ENCODE peak calls at places on chromosomes 16 and 17, in seven cellular contexts. One of them, this sample, is unnamed.

GRCh38 chr17:73642659-73643011 is 1.6 kb downstream of the SDK2 start:
- DNase-seq in mucosa of descending colon: no peak
- DNase-seq in IMR-90: no peak
- DNase-seq in activated CD4-positive, alpha-beta T cell treated with anti-CD3 and anti-CD28 coated beads for 24 hours: no peak
- DNase-seq in vagina: no peak
- DNase-seq in stimulated activated naive CD4-positive, alpha-beta T cell: no peak
- DNase-seq in left colon: no peak
- DNase-seq in this sample: no peak

GRCh38 chr17:14845562-14846335 is 419.4 kb downstream of the PMP22 start:
- DNase-seq in mucosa of descending colon: no peak
- DNase-seq in IMR-90: peak; percentile 18
- DNase-seq in activated CD4-positive, alpha-beta T cell treated with anti-CD3 and anti-CD28 coated beads for 24 hours: no peak
- DNase-seq in vagina: no peak
- DNase-seq in stimulated activated naive CD4-positive, alpha-beta T cell: no peak
- DNase-seq in left colon: no peak
- DNase-seq in this sample: no peak

GRCh38 chr17:3534881-3535252 is 22.7 kb downstream of the TRPV3 start:
- DNase-seq in mucosa of descending colon: peak; percentile 47
- DNase-seq in IMR-90: peak; percentile 10
- DNase-seq in activated CD4-positive, alpha-beta T cell treated with anti-CD3 and anti-CD28 coated beads for 24 hours: no peak
- DNase-seq in vagina: no peak
- DNase-seq in stimulated activated naive CD4-positive, alpha-beta T cell: no peak
- DNase-seq in left colon: peak; percentile 39
- DNase-seq in this sample: no peak

GRCh38 chr16:10949424-10949970 is 5.1 kb downstream of the CLEC16A start:
- DNase-seq in mucosa of descending colon: no peak
- DNase-seq in IMR-90: no peak
- DNase-seq in activated CD4-positive, alpha-beta T cell treated with anti-CD3 and anti-CD28 coated beads for 24 hours: no peak
- DNase-seq in vagina: no peak
- DNase-seq in stimulated activated naive CD4-positive, alpha-beta T cell: peak; percentile 26
- DNase-seq in left colon: no peak
- DNase-seq in this sample: no peak

GRCh38 chr17:73072254-73072962 is 20.1 kb downstream of the SLC39A11 start:
- DNase-seq in mucosa of descending colon: no peak
- DNase-seq in IMR-90: no peak
- DNase-seq in activated CD4-positive, alpha-beta T cell treated with anti-CD3 and anti-CD28 coated beads for 24 hours: no peak
- DNase-seq in vagina: no peak
- DNase-seq in stimulated activated naive CD4-positive, alpha-beta T cell: no peak
- DNase-seq in left colon: no peak
- DNase-seq in this sample: no peak

GRCh38 chr17:66982011-66982508 is 17.6 kb downstream of the CACNG4 start:
- DNase-seq in mucosa of descending colon: no peak
- DNase-seq in IMR-90: no peak
- DNase-seq in activated CD4-positive, alpha-beta T cell treated with anti-CD3 and anti-CD28 coated beads for 24 hours: no peak
- DNase-seq in vagina: no peak
- DNase-seq in stimulated activated naive CD4-positive, alpha-beta T cell: no peak
- DNase-seq in left colon: no peak
- DNase-seq in this sample: no peak

GRCh38 chr16:11327277-11328171 is 17.7 kb upstream of the RMI2 start:
- DNase-seq in mucosa of descending colon: no peak
- DNase-seq in IMR-90: no peak
- DNase-seq in activated CD4-positive, alpha-beta T cell treated with anti-CD3 and anti-CD28 coated beads for 24 hours: no peak
- DNase-seq in vagina: no peak
- DNase-seq in stimulated activated naive CD4-positive, alpha-beta T cell: no peak
- DNase-seq in left colon: no peak
- DNase-seq in this sample: no peak

GRCh38 chr16:67517661-67518423 is 10.8 kb upstream of the RIPOR1 start:
- DNase-seq in mucosa of descending colon: no peak
- DNase-seq in IMR-90: no peak
- DNase-seq in activated CD4-positive, alpha-beta T cell treated with anti-CD3 and anti-CD28 coated beads for 24 hours: no peak
- DNase-seq in vagina: no peak
- DNase-seq in stimulated activated naive CD4-positive, alpha-beta T cell: no peak
- DNase-seq in left colon: no peak
- DNase-seq in this sample: no peak

GRCh38 chr16:77306050-77306616 is 106.9 kb downstream of the SYCE1L start:
- DNase-seq in mucosa of descending colon: no peak
- DNase-seq in IMR-90: no peak
- DNase-seq in activated CD4-positive, alpha-beta T cell treated with anti-CD3 and anti-CD28 coated beads for 24 hours: no peak
- DNase-seq in vagina: no peak
- DNase-seq in stimulated activated naive CD4-positive, alpha-beta T cell: no peak
- DNase-seq in left colon: no peak
- DNase-seq in this sample: no peak

GRCh38 chr16:582614-583331 is 7.1 kb upstream of the RAB40C start:
- DNase-seq in mucosa of descending colon: no peak
- DNase-seq in IMR-90: no peak
- DNase-seq in activated CD4-positive, alpha-beta T cell treated with anti-CD3 and anti-CD28 coated beads for 24 hours: no peak
- DNase-seq in vagina: no peak
- DNase-seq in stimulated activated naive CD4-positive, alpha-beta T cell: no peak
- DNase-seq in left colon: no peak
- DNase-seq in this sample: no peak

GRCh38 chr17:9009737-9010136 is 11.6 kb upstream of the NTN1 start:
- DNase-seq in mucosa of descending colon: no peak
- DNase-seq in IMR-90: no peak
- DNase-seq in activated CD4-positive, alpha-beta T cell treated with anti-CD3 and anti-CD28 coated beads for 24 hours: no peak
- DNase-seq in vagina: no peak
- DNase-seq in stimulated activated naive CD4-positive, alpha-beta T cell: no peak
- DNase-seq in left colon: no peak
- DNase-seq in this sample: no peak

GRCh38 chr16:73732143-73732542 is 564.5 kb upstream of the PSMD7 start:
- DNase-seq in mucosa of descending colon: no peak
- DNase-seq in IMR-90: no peak
- DNase-seq in activated CD4-positive, alpha-beta T cell treated with anti-CD3 and anti-CD28 coated beads for 24 hours: no peak
- DNase-seq in vagina: no peak
- DNase-seq in stimulated activated naive CD4-positive, alpha-beta T cell: no peak
- DNase-seq in left colon: no peak
- DNase-seq in this sample: no peak

GRCh38 chr16:9102943-9103342 is 11.5 kb downstream of the HAPSTR1 start:
- DNase-seq in mucosa of descending colon: no peak
- DNase-seq in IMR-90: no peak
- DNase-seq in activated CD4-positive, alpha-beta T cell treated with anti-CD3 and anti-CD28 coated beads for 24 hours: no peak
- DNase-seq in vagina: no peak
- DNase-seq in stimulated activated naive CD4-positive, alpha-beta T cell: no peak
- DNase-seq in left colon: no peak
- DNase-seq in this sample: no peak

GRCh38 chr16:86495756-86496261 is 14.5 kb upstream of the FOXF1 start:
- DNase-seq in mucosa of descending colon: no peak
- DNase-seq in IMR-90: no peak
- DNase-seq in activated CD4-positive, alpha-beta T cell treated with anti-CD3 and anti-CD28 coated beads for 24 hours: no peak
- DNase-seq in vagina: no peak
- DNase-seq in stimulated activated naive CD4-positive, alpha-beta T cell: no peak
- DNase-seq in left colon: peak; percentile 21
- DNase-seq in this sample: no peak

GRCh38 chr17:64455993-64456885 is 7.3 kb downstream of the MILR1 start:
- DNase-seq in mucosa of descending colon: no peak
- DNase-seq in IMR-90: no peak
- DNase-seq in activated CD4-positive, alpha-beta T cell treated with anti-CD3 and anti-CD28 coated beads for 24 hours: no peak
- DNase-seq in vagina: no peak
- DNase-seq in stimulated activated naive CD4-positive, alpha-beta T cell: no peak
- DNase-seq in left colon: no peak
- DNase-seq in this sample: no peak

GRCh38 chr17:81060416-81060815 is 25.5 kb downstream of the BAIAP2 start:
- DNase-seq in mucosa of descending colon: no peak
- DNase-seq in IMR-90: no peak
- DNase-seq in activated CD4-positive, alpha-beta T cell treated with anti-CD3 and anti-CD28 coated beads for 24 hours: no peak
- DNase-seq in vagina: no peak
- DNase-seq in stimulated activated naive CD4-positive, alpha-beta T cell: no peak
- DNase-seq in left colon: no peak
- DNase-seq in this sample: no peak

GRCh38 chr16:85891033-85891775 is 7.8 kb upstream of the IRF8 start:
- DNase-seq in mucosa of descending colon: no peak
- DNase-seq in IMR-90: peak; percentile 19
- DNase-seq in activated CD4-positive, alpha-beta T cell treated with anti-CD3 and anti-CD28 coated beads for 24 hours: no peak
- DNase-seq in vagina: no peak
- DNase-seq in stimulated activated naive CD4-positive, alpha-beta T cell: no peak
- DNase-seq in left colon: peak; percentile 58
- DNase-seq in this sample: no peak

GRCh38 chr16:84993926-84994325 is 17.4 kb downstream of the ZDHHC7 start:
- DNase-seq in mucosa of descending colon: no peak
- DNase-seq in IMR-90: no peak
- DNase-seq in activated CD4-positive, alpha-beta T cell treated with anti-CD3 and anti-CD28 coated beads for 24 hours: no peak
- DNase-seq in vagina: no peak
- DNase-seq in stimulated activated naive CD4-positive, alpha-beta T cell: no peak
- DNase-seq in left colon: no peak
- DNase-seq in this sample: no peak

GRCh38 chr16:14005335-14005734 is 65.8 kb upstream of the MRTFB start:
- DNase-seq in mucosa of descending colon: no peak
- DNase-seq in IMR-90: no peak
- DNase-seq in activated CD4-positive, alpha-beta T cell treated with anti-CD3 and anti-CD28 coated beads for 24 hours: no peak
- DNase-seq in vagina: no peak
- DNase-seq in stimulated activated naive CD4-positive, alpha-beta T cell: no peak
- DNase-seq in left colon: no peak
- DNase-seq in this sample: no peak

GRCh38 chr16:54077412-54077821 is 209.2 kb downstream of the IRX3 start:
- DNase-seq in mucosa of descending colon: no peak
- DNase-seq in IMR-90: peak; percentile 81
- DNase-seq in activated CD4-positive, alpha-beta T cell treated with anti-CD3 and anti-CD28 coated beads for 24 hours: no peak
- DNase-seq in vagina: no peak
- DNase-seq in stimulated activated naive CD4-positive, alpha-beta T cell: no peak
- DNase-seq in left colon: no peak
- DNase-seq in this sample: no peak

GRCh38 chr17:37702605-37703004 is 42.3 kb downstream of the HNF1B start:
- DNase-seq in mucosa of descending colon: no peak
- DNase-seq in IMR-90: peak; percentile 91
- DNase-seq in activated CD4-positive, alpha-beta T cell treated with anti-CD3 and anti-CD28 coated beads for 24 hours: no peak
- DNase-seq in vagina: no peak
- DNase-seq in stimulated activated naive CD4-positive, alpha-beta T cell: no peak
- DNase-seq in left colon: no peak
- DNase-seq in this sample: no peak

GRCh38 chr16:4691666-4692412 is 1.5 kb upstream of the NUDT16L1 start:
- DNase-seq in mucosa of descending colon: peak; percentile 44
- DNase-seq in IMR-90: no peak
- DNase-seq in activated CD4-positive, alpha-beta T cell treated with anti-CD3 and anti-CD28 coated beads for 24 hours: no peak
- DNase-seq in vagina: no peak
- DNase-seq in stimulated activated naive CD4-positive, alpha-beta T cell: no peak
- DNase-seq in left colon: no peak
- DNase-seq in this sample: no peak

GRCh38 chr17:69561462-69561861 is 147.0 kb downstream of the MAP2K6 start:
- DNase-seq in mucosa of descending colon: no peak
- DNase-seq in IMR-90: no peak
- DNase-seq in activated CD4-positive, alpha-beta T cell treated with anti-CD3 and anti-CD28 coated beads for 24 hours: no peak
- DNase-seq in vagina: no peak
- DNase-seq in stimulated activated naive CD4-positive, alpha-beta T cell: no peak
- DNase-seq in left colon: no peak
- DNase-seq in this sample: no peak

GRCh38 chr17:40445769-40446468 is 2.7 kb downstream of the IGFBP4 start:
- DNase-seq in mucosa of descending colon: no peak
- DNase-seq in IMR-90: peak; percentile 27
- DNase-seq in activated CD4-positive, alpha-beta T cell treated with anti-CD3 and anti-CD28 coated beads for 24 hours: no peak
- DNase-seq in vagina: no peak
- DNase-seq in stimulated activated naive CD4-positive, alpha-beta T cell: no peak
- DNase-seq in left colon: no peak
- DNase-seq in this sample: no peak

GRCh38 chr16:79839851-79840321 is 239.3 kb upstream of the MAF start:
- DNase-seq in mucosa of descending colon: no peak
- DNase-seq in IMR-90: no peak
- DNase-seq in activated CD4-positive, alpha-beta T cell treated with anti-CD3 and anti-CD28 coated beads for 24 hours: no peak
- DNase-seq in vagina: no peak
- DNase-seq in stimulated activated naive CD4-positive, alpha-beta T cell: no peak
- DNase-seq in left colon: peak; percentile 31
- DNase-seq in this sample: no peak

GRCh38 chr16:80693553-80693952 is 110.8 kb downstream of the CDYL2 start:
- DNase-seq in mucosa of descending colon: no peak
- DNase-seq in IMR-90: peak; percentile 1
- DNase-seq in activated CD4-positive, alpha-beta T cell treated with anti-CD3 and anti-CD28 coated beads for 24 hours: no peak
- DNase-seq in vagina: no peak
- DNase-seq in stimulated activated naive CD4-positive, alpha-beta T cell: no peak
- DNase-seq in left colon: no peak
- DNase-seq in this sample: no peak

GRCh38 chr17:774320-774584 is 7.8 kb downstream of the GLOD4 start:
- DNase-seq in mucosa of descending colon: no peak
- DNase-seq in IMR-90: no peak
- DNase-seq in activated CD4-positive, alpha-beta T cell treated with anti-CD3 and anti-CD28 coated beads for 24 hours: no peak
- DNase-seq in vagina: no peak
- DNase-seq in stimulated activated naive CD4-positive, alpha-beta T cell: no peak
- DNase-seq in left colon: no peak
- DNase-seq in this sample: no peak

GRCh38 chr17:69669441-69670178 is 255.1 kb downstream of the MAP2K6 start:
- DNase-seq in mucosa of descending colon: no peak
- DNase-seq in IMR-90: peak; percentile 65
- DNase-seq in activated CD4-positive, alpha-beta T cell treated with anti-CD3 and anti-CD28 coated beads for 24 hours: no peak
- DNase-seq in vagina: no peak
- DNase-seq in stimulated activated naive CD4-positive, alpha-beta T cell: no peak
- DNase-seq in left colon: no peak
- DNase-seq in this sample: no peak

GRCh38 chr17:16972346-16972745 is 428 bp upstream of the TNFRSF13B start:
- DNase-seq in mucosa of descending colon: no peak
- DNase-seq in IMR-90: no peak
- DNase-seq in activated CD4-positive, alpha-beta T cell treated with anti-CD3 and anti-CD28 coated beads for 24 hours: no peak
- DNase-seq in vagina: no peak
- DNase-seq in stimulated activated naive CD4-positive, alpha-beta T cell: no peak
- DNase-seq in left colon: no peak
- DNase-seq in this sample: no peak

GRCh38 chr17:43003542-43004172 is 2.9 kb upstream of the IFI35 start:
- DNase-seq in mucosa of descending colon: no peak
- DNase-seq in IMR-90: peak; percentile 50
- DNase-seq in activated CD4-positive, alpha-beta T cell treated with anti-CD3 and anti-CD28 coated beads for 24 hours: no peak
- DNase-seq in vagina: no peak
- DNase-seq in stimulated activated naive CD4-positive, alpha-beta T cell: no peak
- DNase-seq in left colon: no peak
- DNase-seq in this sample: no peak

GRCh38 chr16:50213939-50214519 is 52.3 kb upstream of the ADCY7 start:
- DNase-seq in mucosa of descending colon: no peak
- DNase-seq in IMR-90: peak; percentile 62
- DNase-seq in activated CD4-positive, alpha-beta T cell treated with anti-CD3 and anti-CD28 coated beads for 24 hours: peak; percentile 27
- DNase-seq in vagina: no peak
- DNase-seq in stimulated activated naive CD4-positive, alpha-beta T cell: no peak
- DNase-seq in left colon: no peak
- DNase-seq in this sample: no peak

GRCh38 chr17:47736501-47737211 is 3.6 kb downstream of the TBX21 start:
- DNase-seq in mucosa of descending colon: no peak
- DNase-seq in IMR-90: no peak
- DNase-seq in activated CD4-positive, alpha-beta T cell treated with anti-CD3 and anti-CD28 coated beads for 24 hours: no peak
- DNase-seq in vagina: no peak
- DNase-seq in stimulated activated naive CD4-positive, alpha-beta T cell: no peak
- DNase-seq in left colon: no peak
- DNase-seq in this sample: no peak

GRCh38 chr17:54933921-54934320 is 33.3 kb downstream of the TOM1L1 start:
- DNase-seq in mucosa of descending colon: no peak
- DNase-seq in IMR-90: no peak
- DNase-seq in activated CD4-positive, alpha-beta T cell treated with anti-CD3 and anti-CD28 coated beads for 24 hours: no peak
- DNase-seq in vagina: no peak
- DNase-seq in stimulated activated naive CD4-positive, alpha-beta T cell: no peak
- DNase-seq in left colon: no peak
- DNase-seq in this sample: no peak

GRCh38 chr16:3879887-3880564 is 487 bp downstream of the CREBBP start:
- DNase-seq in mucosa of descending colon: peak; percentile 83
- DNase-seq in IMR-90: peak; percentile 52
- DNase-seq in activated CD4-positive, alpha-beta T cell treated with anti-CD3 and anti-CD28 coated beads for 24 hours: peak; percentile 53
- DNase-seq in vagina: no peak
- DNase-seq in stimulated activated naive CD4-positive, alpha-beta T cell: peak; percentile 48
- DNase-seq in left colon: peak; percentile 68
- DNase-seq in this sample: peak; percentile 38

GRCh38 chr17:40022497-40022896 is 7.3 kb downstream of the CSF3 start:
- DNase-seq in mucosa of descending colon: peak; percentile 27
- DNase-seq in IMR-90: no peak
- DNase-seq in activated CD4-positive, alpha-beta T cell treated with anti-CD3 and anti-CD28 coated beads for 24 hours: no peak
- DNase-seq in vagina: no peak
- DNase-seq in stimulated activated naive CD4-positive, alpha-beta T cell: no peak
- DNase-seq in left colon: no peak
- DNase-seq in this sample: no peak

GRCh38 chr16:31700530-31701388 is 172.8 kb upstream of the ZNF267 start:
- DNase-seq in mucosa of descending colon: peak; percentile 94
- DNase-seq in IMR-90: peak; percentile 49
- DNase-seq in activated CD4-positive, alpha-beta T cell treated with anti-CD3 and anti-CD28 coated beads for 24 hours: peak; percentile 83
- DNase-seq in vagina: no peak
- DNase-seq in stimulated activated naive CD4-positive, alpha-beta T cell: peak; percentile 79
- DNase-seq in left colon: peak; percentile 93
- DNase-seq in this sample: peak; percentile 57

This sample was measured in stimulated activated CD8-positive, alpha-beta memory T cell treated with anti-CD3 and anti-CD28 coated beads, Interleukin-15, amount 100 ng/mL, for 24 hours.